ENCODE peak calls at places on chromosomes 4 and X, in six cellular contexts. A is fibroblast of villous mesenchyme, Z is left lung, J is cardiac muscle cell, G is adrenal gland, V is dorsolateral prefrontal cortex. N is an unnamed sample.

GRCh38 chr4:146122398-146122797 is 53.1 kb upstream of the LSM6 start:
- DNase-seq in A (no peak), Z (no peak), J (no peak), G (no peak), V (no peak), N (no peak)

GRCh38 chr4:100799767-100800539 is 282.1 kb upstream of the EMCN start:
- DNase-seq in A (no peak), Z (no peak), J (no peak), G (no peak), V (no peak), N (no peak)

GRCh38 chrX:150084474-150085229 is 146.4 kb upstream of the EOLA2 start:
- DNase-seq in A (no peak), Z (no peak), J (no peak), G (no peak), V (no peak), N (peak)

GRCh38 chr4:31917334-31917733 is 1197.2 kb downstream of the PCDH7 start:
- DNase-seq in A (no peak), Z (no peak), J (no peak), G (no peak), V (no peak), N (no peak)

GRCh38 chrX:116749943-116750342 is 287.2 kb upstream of the CT83 start:
- DNase-seq in A (no peak), Z (no peak), J (no peak), G (no peak), V (no peak), N (no peak)

GRCh38 chrX:82466994-82467393 is 1041.1 kb upstream of the POU3F4 start:
- DNase-seq in A (no peak), Z (no peak), J (no peak), G (no peak), V (no peak), N (no peak)

GRCh38 chr4:86117781-86118302 is 242.0 kb downstream of the MAPK10 start:
- DNase-seq in A (peak), Z (no peak), J (no peak), G (peak), V (no peak), N (peak)

GRCh38 chr4:118032691-118033090 is 1.6 kb upstream of the NDST3 start:
- DNase-seq in A (peak), Z (no peak), J (no peak), G (no peak), V (no peak), N (no peak)

GRCh38 chrX:51461053-51462050 is 35.0 kb downstream of the NUDT11 start:
- DNase-seq in A (peak), Z (no peak), J (peak), G (peak), V (no peak), N (peak)

GRCh38 chr4:3827616-3828492 is 61.7 kb downstream of the ADRA2C start:
- DNase-seq in A (peak), Z (peak), J (no peak), G (peak), V (peak), N (no peak)

GRCh38 chr4:74389494-74389893 is 24.5 kb downstream of the EREG start:
- DNase-seq in A (no peak), Z (no peak), J (no peak), G (no peak), V (no peak), N (no peak)

GRCh38 chr4:138634915-138635314 is 380.7 kb upstream of the NOCT start:
- DNase-seq in A (no peak), Z (no peak), J (no peak), G (no peak), V (no peak), N (no peak)

GRCh38 chrX:52422884-52423283 is 54.1 kb downstream of the XAGE2 start:
- DNase-seq in A (peak), Z (no peak), J (no peak), G (no peak), V (no peak), N (peak)

DNA sequence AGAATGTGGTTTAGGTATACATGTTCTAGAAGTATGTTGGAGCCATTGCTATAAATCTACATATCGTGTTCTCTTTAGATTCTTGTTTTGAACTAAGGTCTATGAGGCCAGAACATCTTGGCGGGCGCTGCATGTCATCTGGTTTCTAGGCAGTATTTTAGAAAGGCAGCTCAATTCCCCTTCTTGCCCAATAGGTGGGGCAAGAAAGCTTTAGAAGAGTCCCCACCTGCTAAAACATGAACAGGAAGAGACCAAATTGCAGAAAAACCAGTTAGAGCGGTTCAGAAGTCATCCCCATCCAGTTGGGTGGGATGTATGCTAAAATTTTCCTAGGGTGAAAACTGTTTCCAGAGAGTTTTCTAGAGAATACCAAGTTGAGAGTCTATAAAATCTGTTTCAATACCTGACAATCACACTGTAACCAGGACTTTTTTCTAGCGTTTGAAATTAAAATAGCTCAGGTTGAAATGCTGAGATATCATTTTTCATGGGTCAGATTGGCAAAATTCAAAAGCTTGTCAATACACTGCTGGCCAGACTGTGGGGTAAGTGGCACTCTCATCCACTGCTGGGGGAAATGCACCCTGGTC is 17.5 kb upstream of the SH3KBP1 start:
- DNase-seq in A (peak), Z (no peak), J (peak), G (peak), V (no peak), N (peak)
- TF ChIP-seq CTCF in A (peak), Z (peak), J (peak), G (peak), V (peak), N (peak)

GRCh38 chrX:2719774-2720447 is 28.8 kb downstream of the CD99 start:
- DNase-seq in A (no peak), Z (no peak), J (no peak), G (no peak), V (no peak), N (no peak)

DNA sequence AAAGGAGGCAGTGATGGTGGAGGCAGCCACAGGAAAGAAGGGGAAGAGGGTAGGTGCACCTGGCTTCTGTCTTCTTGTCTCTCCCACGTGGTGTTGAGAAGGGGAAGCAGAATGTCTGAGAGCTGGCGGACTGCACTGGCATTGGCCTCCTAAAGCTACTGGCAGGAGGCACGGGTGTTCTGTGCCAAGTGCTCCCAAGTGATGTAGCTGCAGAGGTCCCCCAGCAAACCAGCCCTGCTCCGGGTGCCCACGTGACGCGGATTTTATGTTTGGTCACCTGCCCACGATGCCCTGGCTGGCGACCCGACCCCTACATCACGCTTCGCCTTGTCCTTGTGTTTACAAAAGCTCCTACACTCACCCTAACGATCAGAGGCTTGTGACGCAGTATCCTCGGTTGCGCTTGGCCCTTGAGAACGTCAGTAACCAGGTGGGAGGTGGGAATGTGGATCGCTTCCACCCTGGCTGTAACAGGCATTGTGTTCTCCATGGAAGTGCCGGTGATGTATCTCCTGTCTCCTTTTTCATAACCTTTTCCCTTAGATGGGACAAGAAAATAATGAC is 28.4 kb upstream of the XG start:
- DNase-seq in A (no peak), Z (no peak), J (no peak), G (no peak), V (no peak), N (no peak)
- H3K4me3 ChIP-seq in A (no peak), Z (no peak), J (no peak), G (no peak), V (no peak), N (no peak)

GRCh38 chrX:18793601-18794089 is 86.2 kb downstream of the PPEF1 start:
- DNase-seq in A (peak), Z (no peak), J (no peak), G (no peak), V (no peak), N (no peak)
- TF ChIP-seq CTCF in A (no peak), Z (no peak), J (no peak), G (no peak), V (no peak), N (no peak)

DNA sequence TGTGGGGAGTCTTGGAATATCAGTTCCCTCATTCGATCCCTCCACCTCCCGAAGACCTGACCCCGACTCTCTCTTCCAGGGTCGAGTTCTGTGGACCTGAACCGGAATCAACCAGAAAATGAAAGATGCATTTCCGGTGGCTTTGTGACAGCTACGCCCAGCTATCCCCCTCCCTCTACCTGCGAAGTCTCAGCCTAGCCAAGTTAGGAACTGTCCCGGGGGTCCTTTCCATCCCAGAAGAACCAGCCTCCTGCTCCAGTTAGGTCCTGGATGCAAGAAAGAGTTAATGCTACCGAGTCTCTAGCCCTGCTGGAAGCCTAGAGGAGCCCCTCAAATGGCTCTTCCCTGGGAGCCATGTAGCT is 13.4 kb upstream of the ETDC start:
- DNase-seq in A (no peak), Z (no peak), J (no peak), G (no peak), V (no peak), N (no peak)
- H3K4me3 ChIP-seq in A (peak), Z (peak), J (peak), G (no peak), V (peak), N (peak)

N was measured in cardiac fibroblast.